ENCODE peak calls at places on chromosomes 5 and 9, in seven cellular contexts. W, Y, G, D, H, B and Z are unnamed samples.

GRCh38 chr9:37917801-37918664 is 14.1 kb upstream of the SLC25A51 start:
- DNase-seq in Y (no peak), W (no peak), H (no peak), G (no peak), B (peak), D (no peak), Z (no peak)

GRCh38 chr5:37954561-37954960 is 114.7 kb upstream of the GDNF start:
- DNase-seq in G (no peak), D (no peak), B (no peak), Y (no peak), H (no peak), W (no peak), Z (no peak)

GRCh38 chr5:56816546-56817081 is 1.3 kb downstream of the MAP3K1 start:
- DNase-seq in D (peak), B (peak), W (no peak), H (peak), G (peak), Y (peak), Z (no peak)

GRCh38 chr5:100647461-100648230 is 112.5 kb downstream of the FAM174A start:
- DNase-seq in H (no peak), B (no peak), D (no peak), Y (no peak), W (no peak), G (no peak), Z (peak)

GRCh38 chr5:8908055-8908683 is 637.7 kb downstream of the SEMA5A start:
- DNase-seq in W (no peak), D (no peak), Y (peak), G (no peak), B (no peak), H (no peak), Z (no peak)

GRCh38 chr5:180817847-180818246 is 15.2 kb upstream of the MGAT1 start:
- DNase-seq in G (no peak), W (no peak), H (no peak), D (no peak), B (no peak), Y (no peak), Z (no peak)

GRCh38 chr5:142874537-142874936 is 104.4 kb downstream of the ARHGAP26 start:
- DNase-seq in W (no peak), H (no peak), D (no peak), G (peak), Y (no peak), B (peak), Z (no peak)

GRCh38 chr5:45696206-45696836 is at the start of gene HCN1:
- DNase-seq in D (no peak), Y (peak), W (peak), H (no peak), B (peak), G (peak), Z (peak)